ENCODE peak calls at places on chromosomes 2 and 18, in seven cellular contexts. U, T, S, X, N, M and P are unnamed samples.

GRCh38 chr2:71748227-71748626 is 294.9 kb downstream of the DYSF start:
- DNase-seq in X (no peak), U (no peak), T (peak; percentile 22), S (peak; percentile 12), M (no peak), N (no peak), P (no peak)

GRCh38 chr18:79445740-79446566 is 50.2 kb downstream of the NFATC1 start:
- DNase-seq in N (no peak), U (no peak), T (no peak), M (no peak), S (no peak), X (no peak), P (no peak)

GRCh38 chr2:132958887-132959286 is 288.9 kb upstream of the LYPD1 start:
- DNase-seq in N (no peak), U (no peak), S (no peak), X (no peak), T (no peak), M (no peak), P (no peak)

GRCh38 chr18:24014986-24015896 is 687 bp downstream of the TTC39C start:
- DNase-seq in N (peak; percentile 54), U (no peak), T (peak; percentile 76), S (peak; percentile 35), M (peak; percentile 82), X (peak; percentile 39), P (peak; percentile 88)

GRCh38 chr2:208363485-208363884 is 43.1 kb upstream of the PTH2R start:
- DNase-seq in N (no peak), M (no peak), U (no peak), X (no peak), T (peak; percentile 85), S (peak; percentile 7), P (no peak)

GRCh38 chr18:5295981-5296705 is 617 bp upstream of the ZBTB14 start:
- DNase-seq in S (peak; percentile 97), M (peak; percentile 99), U (peak; percentile 96), N (peak; percentile 98), T (peak; percentile 96), X (peak; percentile 92), P (peak; percentile 96)

GRCh38 chr2:102753563-102754159 is 8.2 kb upstream of the TMEM182 start:
- DNase-seq in M (no peak), X (no peak), U (peak; percentile 22), S (peak; percentile 54), T (peak; percentile 53), N (peak; percentile 13), P (no peak)

GRCh38 chr18:3118195-3119010 is 101.4 kb downstream of the MYOM1 start:
- DNase-seq in S (no peak), M (no peak), T (no peak), N (no peak), U (no peak), X (no peak), P (no peak)

GRCh38 chr2:18077211-18077610 is 198.7 kb downstream of the KCNS3 start:
- DNase-seq in M (no peak), N (no peak), S (no peak), T (no peak), X (no peak), U (no peak), P (no peak)

GRCh38 chr18:78769502-78770113 is 210.0 kb upstream of the SALL3 start:
- DNase-seq in M (no peak), U (no peak), T (no peak), N (no peak), S (no peak), X (peak; percentile 7), P (no peak)

GRCh38 chr2:215968499-215968898 is 44.9 kb downstream of the MREG start:
- DNase-seq in M (no peak), X (no peak), N (no peak), S (no peak), U (no peak), T (no peak), P (no peak)
- H3K27ac ChIP-seq in M (no peak overlapping the region), X (no peak overlapping the region), N (no peak overlapping the region), S (no peak overlapping the region), U (no peak overlapping the region), T (no peak overlapping the region), P (no peak overlapping the region)

GRCh38 chr2:159799833-159800232 is 1.8 kb upstream of the CD302 start:
- DNase-seq in M (no peak), T (no peak), S (no peak), U (no peak), N (no peak), X (no peak), P (no peak)
- H3K27ac ChIP-seq in M (no peak overlapping the region), T (no peak overlapping the region), S (no peak overlapping the region), U (no peak overlapping the region), N (no peak overlapping the region), X (no peak overlapping the region), P (no peak overlapping the region)

DNA sequence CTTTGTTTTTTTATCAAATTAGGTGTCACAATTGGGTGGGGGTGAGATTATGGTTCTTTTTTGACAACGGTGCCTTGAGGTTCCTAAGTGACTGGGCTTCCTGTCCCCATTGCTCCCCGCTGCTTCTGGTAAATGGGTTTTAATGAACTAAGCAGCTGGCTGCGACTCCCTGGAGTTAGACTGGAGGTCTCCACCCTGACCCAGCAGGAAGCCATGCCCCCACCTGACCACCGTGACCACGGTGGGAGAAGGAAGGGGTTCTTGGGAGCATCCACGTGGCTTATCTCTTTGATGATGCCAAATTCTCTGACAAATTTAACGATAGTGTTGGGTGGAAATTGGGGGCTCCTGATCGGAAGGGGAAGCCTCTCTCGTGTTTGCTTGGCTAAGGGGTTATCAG is 12.2 kb downstream of the CNDP2 start:
- DNase-seq in U (no peak), T (no peak), N (no peak), S (no peak), M (peak; percentile 18), X (no peak), P (no peak)
- H3K27ac ChIP-seq in U (no peak overlapping the region), T (no peak overlapping the region), N (no peak overlapping the region), S (no peak overlapping the region), M (no peak overlapping the region), X (no peak overlapping the region), P (no peak overlapping the region)

GRCh38 chr2:127225186-127225960 is 5.3 kb upstream of the CYP27C1 start:
- DNase-seq in U (no peak), N (no peak), X (no peak), T (peak; percentile 72), S (no peak), M (no peak), P (no peak)
- H3K27ac ChIP-seq in U (no peak overlapping the region), N (no peak overlapping the region), X (no peak overlapping the region), T (no peak overlapping the region), S (no peak overlapping the region), M (no peak overlapping the region), P (no peak overlapping the region)

GRCh38 chr2:238865015-238865719 is 17.3 kb downstream of the TWIST2 start:
- DNase-seq in S (no peak), N (no peak), X (no peak), T (no peak), M (no peak), U (no peak), P (no peak)
- H3K27ac ChIP-seq in S (peak overlapping the region; percentile 92), N (peak overlapping the region; percentile 81), X (peak overlapping the region; percentile 79), T (peak overlapping the region; percentile 94), M (no peak overlapping the region), U (no peak overlapping the region), P (peak overlapping the region; percentile 76)

GRCh38 chr2:54599326-54599710 is 124.1 kb upstream of the EML6 start:
- DNase-seq in M (no peak), N (peak; percentile 40), T (no peak), U (no peak), X (peak; percentile 71), S (no peak), P (no peak)
- H3K27ac ChIP-seq in M (peak overlapping the region; percentile 87), N (peak overlapping the region; percentile 58), T (no peak overlapping the region), U (no peak overlapping the region), X (peak overlapping the region; percentile 90), S (no peak overlapping the region), P (peak overlapping the region; percentile 78)

DNA sequence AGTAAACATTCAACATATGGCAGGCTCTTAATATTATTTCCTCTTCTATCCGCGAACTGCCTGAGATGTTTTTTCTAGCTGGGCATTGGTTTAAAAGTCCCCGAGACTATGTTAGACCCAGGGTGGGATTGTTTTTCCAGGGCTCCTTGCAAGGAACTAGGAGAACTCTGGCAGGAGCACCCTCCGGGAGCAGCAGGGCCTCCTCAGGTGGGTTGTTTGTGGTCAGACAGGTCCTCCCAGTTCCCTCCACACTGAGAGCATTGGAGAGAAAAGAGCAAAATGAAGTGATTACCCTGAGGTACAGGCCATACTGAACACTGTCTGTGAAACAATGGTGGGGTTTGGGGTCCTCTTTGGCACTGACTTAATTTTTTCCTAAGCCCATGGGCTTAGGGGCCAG is 115.9 kb upstream of the LGALSL start:
- DNase-seq in T (no peak), N (no peak), U (no peak), M (no peak), X (no peak), S (no peak), P (no peak)
- H3K27ac ChIP-seq in T (no peak overlapping the region), N (no peak overlapping the region), U (no peak overlapping the region), M (no peak overlapping the region), X (no peak overlapping the region), S (no peak overlapping the region), P (no peak overlapping the region)